ENCODE peak calls at places on chromosomes 1 and 21, in four cellular contexts. X is putamen; J is HEK293T; L is CD8-positive, alpha-beta memory T cell. B is an unnamed sample.

GRCh38 chr1:101288491-101288944 is 51.7 kb downstream of the S1PR1 start:
- DNase-seq in L (peak), X (peak), J (peak), B (peak)

GRCh38 chr1:37483785-37484184 is 9.4 kb downstream of the ZC3H12A start:
- DNase-seq in L (no peak), X (no peak), J (no peak), B (peak)

GRCh38 chr1:88983791-88984552 is 8.5 kb downstream of the KYAT3 start:
- DNase-seq in L (peak), J (peak), X (peak), B (peak)

GRCh38 chr1:10918531-10918930 is 93.9 kb upstream of the TARDBP start:
- DNase-seq in X (no peak), L (no peak), J (no peak), B (peak)

GRCh38 chr1:204417231-204417997 is 5.8 kb upstream of the PPP1R15B start:
- DNase-seq in L (no peak), X (peak), J (peak), B (peak)

GRCh38 chr1:165531021-165531420 is 12.8 kb upstream of the LRRC52 start:
- DNase-seq in X (no peak), J (no peak), L (no peak), B (no peak)

GRCh38 chr1:230191079-230191478 is 124.0 kb downstream of the GALNT2 start:
- DNase-seq in X (peak), L (no peak), J (no peak), B (peak)

GRCh38 chr1:7379445-7379971 is 391.6 kb upstream of the VAMP3 start:
- DNase-seq in X (no peak), L (no peak), J (no peak), B (peak)

GRCh38 chr1:221530791-221531190 is 211.1 kb downstream of the DUSP10 start:
- DNase-seq in L (no peak), X (no peak), J (no peak), B (no peak)

GRCh38 chr1:203268901-203269653 is 36.2 kb upstream of the BTG2 start:
- DNase-seq in J (peak), L (peak), X (peak), B (peak)

GRCh38 chr21:31931644-31932469 is 59.0 kb downstream of the HUNK start:
- DNase-seq in L (no peak), X (no peak), J (no peak), B (no peak)

GRCh38 chr1:104531990-104532389 is 782.3 kb downstream of the AMY1C start:
- DNase-seq in L (no peak), X (no peak), J (no peak), B (no peak)

GRCh38 chr1:180928272-180929230 is 15.9 kb downstream of the KIAA1614 start:
- DNase-seq in L (no peak), X (no peak), J (no peak), B (no peak)

GRCh38 chr1:42940851-42941639 is 17.6 kb downstream of the SLC2A1 start:
- DNase-seq in L (no peak), J (no peak), X (no peak), B (no peak)

GRCh38 chr1:3599286-3599811 is 12.0 kb downstream of the MEGF6 start:
- DNase-seq in L (no peak), J (no peak), X (no peak), B (no peak)

GRCh38 chr1:1889847-1890505 is 911 bp downstream of the GNB1 start:
- DNase-seq in L (peak), J (no peak), X (no peak), B (no peak)

GRCh38 chr1:2085080-2085479 is 34.9 kb downstream of the PRKCZ start:
- DNase-seq in X (peak), L (no peak), J (no peak), B (no peak)

GRCh38 chr1:76070538-76070937 is 4.0 kb upstream of the ST6GALNAC3 start:
- DNase-seq in J (no peak), X (no peak), L (no peak), B (no peak)

GRCh38 chr1:9724706-9725476 is 73.4 kb downstream of the PIK3CD start:
- DNase-seq in X (no peak), J (peak), L (peak), B (no peak)

GRCh38 chr1:54180666-54181360 is 19.0 kb downstream of the CYB5RL start:
- DNase-seq in X (no peak), L (no peak), J (no peak), B (no peak)

GRCh38 chr1:109763646-109764415 is at the start of gene EPS8L3:
- DNase-seq in L (no peak), X (no peak), J (no peak), B (no peak)

GRCh38 chr1:212903664-212904063 is 45.6 kb downstream of the FLVCR1 start:
- DNase-seq in J (no peak), X (no peak), L (no peak), B (no peak)

GRCh38 chr1:185696419-185697150 is 37.6 kb upstream of the HMCN1 start:
- DNase-seq in L (no peak), J (no peak), X (no peak), B (no peak)

GRCh38 chr1:113534875-113535274 is 144.6 kb downstream of the MAGI3 start:
- DNase-seq in X (no peak), J (no peak), L (no peak), B (no peak)

GRCh38 chr1:244705268-244706234 is 52.6 kb downstream of the DESI2 start:
- DNase-seq in J (no peak), L (no peak), X (no peak), B (no peak)

GRCh38 chr1:156157506-156157905 is 4.1 kb downstream of the SEMA4A start:
- DNase-seq in J (no peak), L (no peak), X (no peak), B (no peak)

GRCh38 chr1:42431514-42431913 is 24.3 kb downstream of the ZMYND12 start:
- DNase-seq in X (no peak), L (no peak), J (no peak), B (no peak)

GRCh38 chr1:156228501-156228900 is 13.5 kb upstream of the BGLAP start:
- DNase-seq in J (no peak), L (no peak), X (no peak), B (no peak)

B was measured in lower leg skin.